ENCODE peak calls at places on chromosome 15, in four cellular contexts. E is OCI-LY7, L is sigmoid colon, G is stomach. Y is an unnamed sample.

GRCh38 chr15:96366526-96366877 is 36.0 kb downstream of the NR2F2 start:
- DNase-seq in E (no peak), L (no peak), G (no peak), Y (no peak)

GRCh38 chr15:70093481-70094309 is 4.0 kb downstream of the TLE3 start:
- DNase-seq in E (no peak), L (no peak), G (peak; percentile 85), Y (no peak)

GRCh38 chr15:62394079-62394478 is 229.0 kb upstream of the C2CD4B start:
- DNase-seq in E (no peak), L (no peak), G (no peak), Y (no peak)

GRCh38 chr15:70672081-70672480 is 91.3 kb downstream of the UACA start:
- DNase-seq in E (no peak), L (no peak), G (no peak), Y (no peak)

GRCh38 chr15:77942611-77943211 is 134.8 kb downstream of the TBC1D2B start:
- DNase-seq in E (no peak), L (no peak), G (no peak), Y (no peak)

GRCh38 chr15:78298983-78299301 is 467 bp downstream of the SKIC8 start:
- DNase-seq in E (peak; percentile 24), L (no peak), G (no peak), Y (no peak)

GRCh38 chr15:77672110-77672509 is 39.4 kb upstream of the LINGO1 start:
- DNase-seq in E (no peak), L (no peak), G (no peak), Y (no peak)

GRCh38 chr15:99593070-99593469 is 27.3 kb downstream of the MEF2A start:
- DNase-seq in E (no peak), L (no peak), G (no peak), Y (no peak)

GRCh38 chr15:94674251-94674650 is 442.9 kb downstream of the MCTP2 start:
- DNase-seq in E (no peak), L (no peak), G (no peak), Y (no peak)

GRCh38 chr15:40320931-40321371 is 2.5 kb upstream of the INAFM2 start:
- DNase-seq in E (peak; percentile 79), L (peak; percentile 79), G (peak; percentile 66), Y (no peak)

GRCh38 chr15:28989239-28989830 is 103.6 kb downstream of the APBA2 start:
- DNase-seq in E (peak; percentile 3), L (no peak), G (no peak), Y (no peak)

GRCh38 chr15:45307230-45307924 is 55.3 kb downstream of the SLC28A2 start:
- DNase-seq in E (peak; percentile 33), L (no peak), G (no peak), Y (no peak)

GRCh38 chr15:46344115-46344749 is 709.4 kb downstream of the SQOR start:
- DNase-seq in E (no peak), L (no peak), G (no peak), Y (no peak)

GRCh38 chr15:43977072-43977884 is 150.5 kb downstream of the WDR76 start:
- DNase-seq in E (peak; percentile 37), L (no peak), G (no peak), Y (no peak)

GRCh38 chr15:73782339-73782979 is 29.3 kb upstream of the INSYN1 start:
- DNase-seq in E (no peak), L (no peak), G (no peak), Y (no peak)

GRCh38 chr15:37740623-37741141 is 193.8 kb upstream of the TMCO5A start:
- DNase-seq in E (no peak), L (no peak), G (no peak), Y (no peak)

GRCh38 chr15:39397883-39398282 is 183.0 kb upstream of the THBS1 start:
- DNase-seq in E (no peak), L (no peak), G (no peak), Y (no peak)

GRCh38 chr15:49621327-49622210 is 721 bp downstream of the DTWD1 start:
- DNase-seq in E (peak; percentile 12), L (no peak), G (no peak), Y (no peak)

GRCh38 chr15:58931985-58932384 is 1.5 kb downstream of the SLTM start:
- DNase-seq in E (peak; percentile 57), L (no peak), G (peak; percentile 46), Y (no peak)

GRCh38 chr15:79172801-79173460 is 82.4 kb upstream of the RASGRF1 start:
- DNase-seq in E (no peak), L (no peak), G (no peak), Y (peak; percentile 56)

GRCh38 chr15:26891448-26891881 is 24.6 kb downstream of the GABRA5 start:
- DNase-seq in E (peak; percentile 32), L (no peak), G (peak; percentile 60), Y (no peak)

GRCh38 chr15:73127302-73127936 is 75.2 kb downstream of the NEO1 start:
- DNase-seq in E (peak; percentile 49), L (no peak), G (no peak), Y (no peak)

GRCh38 chr15:85062560-85062959 is 80.9 kb downstream of the PDE8A start:
- DNase-seq in E (no peak), L (no peak), G (no peak), Y (no peak)

GRCh38 chr15:37098468-37099320 is 1.7 kb downstream of the MEIS2 start:
- DNase-seq in E (peak; percentile 71), L (peak; percentile 76), G (no peak), Y (no peak)

GRCh38 chr15:33135355-33135781 is 59.1 kb downstream of the FMN1 start:
- DNase-seq in E (no peak), L (no peak), G (no peak), Y (no peak)

GRCh38 chr15:90594297-90594696 is 64.6 kb downstream of the CRTC3 start:
- DNase-seq in E (peak; percentile 93), L (peak; percentile 89), G (peak; percentile 92), Y (peak; percentile 91)

GRCh38 chr15:74396445-74397238 is 29.2 kb upstream of the CYP11A1 start:
- DNase-seq in E (no peak), L (no peak), G (peak; percentile 52), Y (no peak)

GRCh38 chr15:94246016-94246415 is 14.7 kb downstream of the MCTP2 start:
- DNase-seq in E (no peak), L (no peak), G (no peak), Y (no peak)

GRCh38 chr15:95300958-95301357 is 1029.5 kb upstream of the NR2F2 start:
- DNase-seq in E (no peak), L (no peak), G (no peak), Y (no peak)

GRCh38 chr15:43225201-43225949 is 4.6 kb upstream of the EPB42 start:
- DNase-seq in E (peak; percentile 60), L (no peak), G (no peak), Y (no peak)

GRCh38 chr15:40873625-40874561 is at the start of gene RHOV:
- DNase-seq in E (peak; percentile 72), L (peak; percentile 72), G (peak; percentile 82), Y (no peak)

GRCh38 chr15:93997071-93997658 is 234.2 kb upstream of the MCTP2 start:
- DNase-seq in E (peak; percentile 21), L (no peak), G (no peak), Y (no peak)

GRCh38 chr15:100008258-100008657 is 275.0 kb upstream of the LYSMD4 start:
- DNase-seq in E (no peak), L (no peak), G (no peak), Y (peak; percentile 66)

GRCh38 chr15:96838088-96838487 is 507.6 kb downstream of the NR2F2 start:
- DNase-seq in E (no peak), L (no peak), G (no peak), Y (no peak)

GRCh38 chr15:52255008-52255407 is 40.6 kb downstream of the MYO5C start:
- DNase-seq in E (no peak), L (no peak), G (no peak), Y (no peak)

GRCh38 chr15:45454825-45455224 is 67.7 kb downstream of the SLC30A4 start:
- DNase-seq in E (peak; percentile 37), L (peak; percentile 80), G (peak; percentile 86), Y (no peak)

GRCh38 chr15:42931702-42932486 is 11.3 kb upstream of the TTBK2 start:
- DNase-seq in E (no peak), L (no peak), G (no peak), Y (no peak)

GRCh38 chr15:78147566-78147965 is 1.6 kb upstream of the IDH3A start:
- DNase-seq in E (no peak), L (no peak), G (peak; percentile 17), Y (no peak)

DNA sequence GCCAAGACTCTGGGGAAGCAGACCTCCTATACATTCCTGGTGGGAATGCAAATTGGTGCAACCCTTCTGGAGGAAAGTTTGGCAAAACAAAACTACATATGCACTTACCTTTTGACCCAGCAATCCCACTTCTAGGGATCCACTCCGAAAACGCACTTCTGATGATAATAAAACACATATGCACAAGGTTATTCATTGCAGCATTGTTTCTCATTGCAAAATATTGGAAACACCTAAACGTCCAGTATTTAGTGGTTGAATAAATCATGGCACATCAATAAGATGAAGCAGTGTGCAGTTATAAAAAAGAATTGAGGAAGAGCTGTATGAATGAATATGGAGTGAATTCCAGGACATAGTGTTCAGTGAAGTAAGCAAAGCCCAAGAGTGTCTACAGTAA is 145.4 kb upstream of the ABHD17C start:
- DNase-seq in E (no peak), L (no peak), G (no peak), Y (no peak)
- H3K4me3 ChIP-seq in E (no peak overlapping the region), L (no peak overlapping the region), G (no peak overlapping the region), Y (no peak overlapping the region)

DNA sequence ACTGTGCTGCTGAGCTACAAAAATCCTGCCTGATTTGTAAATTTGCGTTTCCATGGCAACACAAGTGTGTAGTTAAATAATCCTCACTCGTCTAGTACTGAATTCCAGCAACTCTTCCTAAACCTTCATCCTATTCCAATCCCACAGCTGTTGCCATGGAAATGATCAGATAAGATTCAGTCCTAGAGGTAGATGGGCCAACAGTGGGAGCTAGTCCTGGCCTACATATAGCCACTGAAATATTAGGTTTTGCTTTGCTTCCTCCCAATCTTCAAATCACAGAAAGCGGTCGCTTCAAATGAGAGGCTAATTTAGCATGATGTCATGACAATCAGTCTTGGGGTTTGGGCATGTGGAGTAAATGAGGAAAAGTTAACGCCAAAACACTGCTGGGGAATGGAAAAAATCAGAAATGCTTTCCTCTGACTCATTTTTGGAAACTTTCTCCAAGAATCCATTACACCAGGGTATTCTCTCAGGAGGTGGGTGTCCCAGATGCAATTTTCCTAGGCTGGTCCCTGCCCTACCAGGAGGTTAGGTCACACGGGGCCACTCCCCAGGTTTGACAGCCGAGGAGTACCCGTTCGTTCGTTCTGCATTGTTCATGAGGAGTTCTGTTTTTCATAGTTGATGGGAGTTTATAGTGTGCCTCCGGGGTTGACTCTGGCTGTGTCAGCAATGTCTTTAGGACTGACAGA is 159.2 kb upstream of the SLCO3A1 start:
- DNase-seq in E (no peak), L (peak; percentile 78), G (no peak), Y (peak; percentile 83)
- H3K27ac ChIP-seq in E (no peak overlapping the region), L (peak overlapping the region; percentile 71), G (peak overlapping the region; percentile 41), Y (peak overlapping the region; percentile 72)

DNA sequence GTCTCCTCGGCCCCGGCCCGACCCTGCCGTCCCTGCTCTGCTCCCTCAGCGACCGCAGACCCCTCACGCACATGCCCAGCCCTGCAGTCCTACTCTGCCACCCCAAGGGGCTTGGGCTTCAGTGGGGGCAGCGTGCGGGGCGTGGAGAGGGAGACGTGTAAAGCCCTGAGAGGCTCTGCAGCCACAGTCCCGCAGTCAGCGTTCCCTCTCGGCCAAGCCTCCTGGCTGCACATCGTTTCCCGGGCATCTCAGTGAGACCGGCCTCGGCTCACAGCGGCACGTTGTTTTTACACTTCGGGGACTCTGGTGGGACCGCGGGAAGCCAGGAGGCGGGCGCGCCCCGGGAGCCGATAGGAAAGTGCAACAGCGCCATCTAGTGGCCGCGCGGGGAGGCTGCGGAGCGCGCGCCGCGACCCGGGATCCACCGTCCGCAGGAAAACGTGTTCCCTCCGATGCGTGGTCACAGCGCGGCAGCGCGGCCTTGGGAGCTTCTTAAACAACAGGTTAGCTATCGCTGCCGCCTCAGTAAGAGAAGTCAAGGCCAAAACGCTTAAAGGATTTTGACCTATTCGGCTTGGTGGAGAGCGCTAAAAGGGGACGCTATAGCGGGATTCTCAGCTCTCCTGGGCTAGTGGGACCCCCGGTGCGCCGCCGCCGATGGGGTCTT is 226.8 kb upstream of the IGF1R start:
- DNase-seq in E (peak; percentile 26), L (peak; percentile 87), G (peak; percentile 75), Y (no peak)
- H3K4me3 ChIP-seq in E (no peak overlapping the region), L (peak overlapping the region; percentile 20), G (peak overlapping the region; percentile 20), Y (peak overlapping the region; percentile 65)

GRCh38 chr15:83053151-83053550 is 13.9 kb downstream of the BTBD1 start:
- DNase-seq in E (no peak), L (no peak), G (no peak), Y (no peak)
- H3K27ac ChIP-seq in E (no peak overlapping the region), L (peak overlapping the region; percentile 30), G (no peak overlapping the region), Y (no peak overlapping the region)

Y was measured in coronary artery.